ENCODE peak calls at places on chromosomes 7 and 10, in eight cellular contexts. One of them, this sample, is unnamed.

GRCh38 chr7:105584165-105584564 is 2.9 kb upstream of the EFCAB10 start:
- DNase-seq in body of pancreas: no peak
- DNase-seq in prostate gland: no peak
- DNase-seq in right lobe of liver: no peak
- DNase-seq in IMR-90: no peak
- DNase-seq in sigmoid colon: no peak
- DNase-seq in stomach: no peak
- DNase-seq in spleen: no peak
- DNase-seq in this sample: no peak

GRCh38 chr10:116274141-116274861 is 1.3 kb upstream of the GFRA1 start:
- DNase-seq in right lobe of liver: peak
- DNase-seq in prostate gland: no peak
- DNase-seq in IMR-90: no peak
- DNase-seq in body of pancreas: no peak
- DNase-seq in sigmoid colon: no peak
- DNase-seq in spleen: no peak
- DNase-seq in stomach: no peak
- DNase-seq in this sample: no peak

GRCh38 chr10:133405844-133406527 is 12.0 kb downstream of the MTG1 start:
- DNase-seq in spleen: no peak
- DNase-seq in body of pancreas: no peak
- DNase-seq in stomach: peak
- DNase-seq in IMR-90: peak
- DNase-seq in sigmoid colon: no peak
- DNase-seq in right lobe of liver: no peak
- DNase-seq in prostate gland: no peak
- DNase-seq in this sample: no peak

GRCh38 chr10:34908472-34908871 is 93.4 kb upstream of the PARD3 start:
- DNase-seq in sigmoid colon: peak
- DNase-seq in body of pancreas: no peak
- DNase-seq in stomach: no peak
- DNase-seq in prostate gland: no peak
- DNase-seq in IMR-90: peak
- DNase-seq in spleen: no peak
- DNase-seq in right lobe of liver: no peak
- DNase-seq in this sample: no peak

GRCh38 chr7:91864070-91864469 is 16.4 kb downstream of the MTERF1 start:
- DNase-seq in stomach: no peak
- DNase-seq in right lobe of liver: no peak
- DNase-seq in prostate gland: no peak
- DNase-seq in IMR-90: no peak
- DNase-seq in body of pancreas: no peak
- DNase-seq in spleen: no peak
- DNase-seq in sigmoid colon: no peak
- DNase-seq in this sample: no peak

GRCh38 chr10:61882621-61883375 is 18.7 kb upstream of the ARID5B start:
- DNase-seq in sigmoid colon: no peak
- DNase-seq in IMR-90: peak
- DNase-seq in body of pancreas: no peak
- DNase-seq in prostate gland: no peak
- DNase-seq in right lobe of liver: no peak
- DNase-seq in stomach: no peak
- DNase-seq in spleen: no peak
- DNase-seq in this sample: peak

GRCh38 chr10:86699125-86699524 is 30.8 kb downstream of the LDB3 start:
- DNase-seq in right lobe of liver: no peak
- DNase-seq in body of pancreas: no peak
- DNase-seq in IMR-90: no peak
- DNase-seq in spleen: no peak
- DNase-seq in stomach: no peak
- DNase-seq in sigmoid colon: no peak
- DNase-seq in prostate gland: no peak
- DNase-seq in this sample: no peak

GRCh38 chr7:102823715-102824114 is 74.9 kb downstream of the FAM185A start:
- DNase-seq in spleen: no peak
- DNase-seq in body of pancreas: no peak
- DNase-seq in IMR-90: no peak
- DNase-seq in prostate gland: no peak
- DNase-seq in right lobe of liver: no peak
- DNase-seq in sigmoid colon: no peak
- DNase-seq in stomach: no peak
- DNase-seq in this sample: no peak

GRCh38 chr10:55747244-55747643 is 613.8 kb downstream of the ZWINT start:
- DNase-seq in spleen: no peak
- DNase-seq in stomach: no peak
- DNase-seq in body of pancreas: no peak
- DNase-seq in IMR-90: no peak
- DNase-seq in prostate gland: no peak
- DNase-seq in sigmoid colon: no peak
- DNase-seq in right lobe of liver: no peak
- DNase-seq in this sample: no peak

GRCh38 chr7:87100326-87100725 is 40.9 kb upstream of the ELAPOR2 start:
- DNase-seq in stomach: no peak
- DNase-seq in spleen: no peak
- DNase-seq in right lobe of liver: no peak
- DNase-seq in prostate gland: no peak
- DNase-seq in body of pancreas: no peak
- DNase-seq in sigmoid colon: no peak
- DNase-seq in IMR-90: no peak
- DNase-seq in this sample: no peak

GRCh38 chr10:5014936-5015335 is 11.3 kb upstream of the AKR1C2 start:
- DNase-seq in stomach: no peak
- DNase-seq in body of pancreas: peak
- DNase-seq in IMR-90: no peak
- DNase-seq in prostate gland: no peak
- DNase-seq in sigmoid colon: no peak
- DNase-seq in spleen: no peak
- DNase-seq in right lobe of liver: no peak
- DNase-seq in this sample: peak

GRCh38 chr7:117424090-117424829 is 3.0 kb downstream of the ASZ1 start:
- DNase-seq in stomach: no peak
- DNase-seq in body of pancreas: no peak
- DNase-seq in sigmoid colon: no peak
- DNase-seq in prostate gland: no peak
- DNase-seq in right lobe of liver: no peak
- DNase-seq in IMR-90: no peak
- DNase-seq in spleen: no peak
- DNase-seq in this sample: no peak

GRCh38 chr7:39240864-39241263 is 263.2 kb downstream of the POU6F2 start:
- DNase-seq in spleen: no peak
- DNase-seq in prostate gland: no peak
- DNase-seq in right lobe of liver: no peak
- DNase-seq in body of pancreas: no peak
- DNase-seq in IMR-90: no peak
- DNase-seq in stomach: no peak
- DNase-seq in sigmoid colon: no peak
- DNase-seq in this sample: no peak

GRCh38 chr7:41047789-41048191 is 655.1 kb downstream of the INHBA start:
- DNase-seq in body of pancreas: peak
- DNase-seq in stomach: no peak
- DNase-seq in spleen: no peak
- DNase-seq in sigmoid colon: no peak
- DNase-seq in right lobe of liver: no peak
- DNase-seq in prostate gland: no peak
- DNase-seq in IMR-90: peak
- DNase-seq in this sample: no peak

GRCh38 chr10:17235136-17235535 is 7.1 kb downstream of the VIM start:
- DNase-seq in sigmoid colon: no peak
- DNase-seq in body of pancreas: no peak
- DNase-seq in stomach: no peak
- DNase-seq in prostate gland: no peak
- DNase-seq in spleen: no peak
- DNase-seq in right lobe of liver: no peak
- DNase-seq in IMR-90: no peak
- DNase-seq in this sample: no peak

GRCh38 chr7:28955723-28956607 is 2.2 kb downstream of the TRIL start:
- DNase-seq in spleen: peak
- DNase-seq in right lobe of liver: peak
- DNase-seq in IMR-90: peak
- DNase-seq in sigmoid colon: peak
- DNase-seq in body of pancreas: peak
- DNase-seq in prostate gland: peak
- DNase-seq in stomach: peak
- DNase-seq in this sample: peak

GRCh38 chr7:116165717-116166116 is 44.6 kb upstream of the TES start:
- DNase-seq in body of pancreas: peak
- DNase-seq in IMR-90: no peak
- DNase-seq in prostate gland: no peak
- DNase-seq in spleen: no peak
- DNase-seq in stomach: no peak
- DNase-seq in sigmoid colon: no peak
- DNase-seq in right lobe of liver: no peak
- DNase-seq in this sample: no peak

GRCh38 chr10:110989016-110989415 is 69.6 kb downstream of the SHOC2 start:
- DNase-seq in sigmoid colon: no peak
- DNase-seq in right lobe of liver: no peak
- DNase-seq in prostate gland: no peak
- DNase-seq in stomach: no peak
- DNase-seq in IMR-90: peak
- DNase-seq in spleen: no peak
- DNase-seq in body of pancreas: no peak
- DNase-seq in this sample: no peak

GRCh38 chr7:3158501-3158900 is 114.8 kb upstream of the CARD11 start:
- DNase-seq in spleen: no peak
- DNase-seq in prostate gland: no peak
- DNase-seq in stomach: no peak
- DNase-seq in sigmoid colon: no peak
- DNase-seq in right lobe of liver: no peak
- DNase-seq in body of pancreas: no peak
- DNase-seq in IMR-90: no peak
- DNase-seq in this sample: no peak

GRCh38 chr10:70901276-70901878 is 13.0 kb upstream of the PCBD1 start:
- DNase-seq in sigmoid colon: peak
- DNase-seq in prostate gland: no peak
- DNase-seq in body of pancreas: no peak
- DNase-seq in IMR-90: no peak
- DNase-seq in spleen: no peak
- DNase-seq in stomach: no peak
- DNase-seq in right lobe of liver: no peak
- DNase-seq in this sample: no peak

GRCh38 chr7:137840183-137840779 is 6.5 kb downstream of the DGKI start:
- DNase-seq in prostate gland: no peak
- DNase-seq in right lobe of liver: peak
- DNase-seq in IMR-90: no peak
- DNase-seq in stomach: no peak
- DNase-seq in sigmoid colon: no peak
- DNase-seq in spleen: no peak
- DNase-seq in body of pancreas: no peak
- DNase-seq in this sample: no peak

GRCh38 chr10:3452683-3453388 is 280.3 kb upstream of the PITRM1 start:
- DNase-seq in body of pancreas: no peak
- DNase-seq in stomach: no peak
- DNase-seq in right lobe of liver: no peak
- DNase-seq in prostate gland: no peak
- DNase-seq in sigmoid colon: no peak
- DNase-seq in IMR-90: peak
- DNase-seq in spleen: no peak
- DNase-seq in this sample: no peak

GRCh38 chr7:52764502-52765169 is 270.8 kb upstream of the POM121L12 start:
- DNase-seq in stomach: no peak
- DNase-seq in right lobe of liver: no peak
- DNase-seq in prostate gland: no peak
- DNase-seq in body of pancreas: no peak
- DNase-seq in sigmoid colon: no peak
- DNase-seq in spleen: no peak
- DNase-seq in IMR-90: no peak
- DNase-seq in this sample: no peak

GRCh38 chr7:155558351-155558750 is 12.0 kb upstream of the CNPY1 start:
- DNase-seq in body of pancreas: no peak
- DNase-seq in sigmoid colon: no peak
- DNase-seq in stomach: no peak
- DNase-seq in IMR-90: no peak
- DNase-seq in prostate gland: no peak
- DNase-seq in right lobe of liver: no peak
- DNase-seq in spleen: peak
- DNase-seq in this sample: no peak

GRCh38 chr7:90579181-90579688 is 16.9 kb upstream of the CDK14 start:
- DNase-seq in body of pancreas: no peak
- DNase-seq in IMR-90: peak
- DNase-seq in stomach: no peak
- DNase-seq in spleen: no peak
- DNase-seq in right lobe of liver: no peak
- DNase-seq in prostate gland: peak
- DNase-seq in sigmoid colon: no peak
- DNase-seq in this sample: peak

GRCh38 chr10:26448706-26449435 is 10.7 kb downstream of the APBB1IP start:
- DNase-seq in body of pancreas: peak
- DNase-seq in sigmoid colon: no peak
- DNase-seq in IMR-90: no peak
- DNase-seq in right lobe of liver: no peak
- DNase-seq in stomach: no peak
- DNase-seq in spleen: no peak
- DNase-seq in prostate gland: no peak
- DNase-seq in this sample: no peak
- TF ChIP-seq POLR2A in body of pancreas: no peak
- TF ChIP-seq POLR2A in sigmoid colon: no peak
- TF ChIP-seq POLR2A in IMR-90: no peak
- TF ChIP-seq POLR2A in right lobe of liver: no peak
- TF ChIP-seq POLR2A in stomach: no peak
- TF ChIP-seq POLR2A in spleen: no peak
- TF ChIP-seq POLR2A in prostate gland: no peak
- TF ChIP-seq POLR2A in this sample: no peak

GRCh38 chr10:131973160-131973951 is 8.4 kb downstream of the BNIP3 start:
- DNase-seq in right lobe of liver: no peak
- DNase-seq in stomach: no peak
- DNase-seq in IMR-90: no peak
- DNase-seq in spleen: peak
- DNase-seq in sigmoid colon: peak
- DNase-seq in body of pancreas: no peak
- DNase-seq in prostate gland: no peak
- DNase-seq in this sample: no peak
- TF ChIP-seq POLR2A in right lobe of liver: no peak
- TF ChIP-seq POLR2A in stomach: no peak
- TF ChIP-seq POLR2A in IMR-90: no peak
- TF ChIP-seq POLR2A in spleen: no peak
- TF ChIP-seq POLR2A in sigmoid colon: no peak
- TF ChIP-seq POLR2A in body of pancreas: no peak
- TF ChIP-seq POLR2A in prostate gland: no peak
- TF ChIP-seq POLR2A in this sample: no peak

GRCh38 chr7:537911-538634 is 18.4 kb upstream of the PDGFA start:
- DNase-seq in right lobe of liver: no peak
- DNase-seq in prostate gland: no peak
- DNase-seq in body of pancreas: peak
- DNase-seq in sigmoid colon: no peak
- DNase-seq in stomach: peak
- DNase-seq in IMR-90: peak
- DNase-seq in spleen: peak
- DNase-seq in this sample: no peak
- TF ChIP-seq POLR2A in right lobe of liver: no peak
- TF ChIP-seq POLR2A in prostate gland: no peak
- TF ChIP-seq POLR2A in body of pancreas: no peak
- TF ChIP-seq POLR2A in sigmoid colon: no peak
- TF ChIP-seq POLR2A in stomach: no peak
- TF ChIP-seq POLR2A in IMR-90: no peak
- TF ChIP-seq POLR2A in spleen: no peak
- TF ChIP-seq POLR2A in this sample: no peak

DNA sequence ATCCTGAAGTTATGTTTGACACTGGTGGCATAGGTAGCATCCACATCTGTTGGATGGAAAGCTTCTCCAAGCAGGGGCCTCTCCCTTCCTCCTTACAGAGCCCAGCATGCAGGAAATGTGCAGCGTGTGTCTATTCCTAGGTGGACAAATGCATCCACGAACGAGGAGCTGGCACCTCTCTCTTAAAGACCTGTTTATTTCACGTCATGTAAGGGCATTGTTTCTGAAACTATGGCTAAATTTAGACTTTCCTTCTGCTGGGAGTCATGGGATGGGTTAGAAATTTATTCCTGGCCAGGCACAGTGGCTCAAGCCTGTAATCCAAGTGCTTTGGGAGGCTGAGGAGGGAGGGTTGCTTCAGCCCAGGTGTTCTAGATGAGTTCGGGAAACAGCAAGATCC is 208.4 kb upstream of the SVIL start:
- DNase-seq in spleen: no peak
- DNase-seq in prostate gland: no peak
- DNase-seq in body of pancreas: no peak
- DNase-seq in stomach: no peak
- DNase-seq in IMR-90: no peak
- DNase-seq in sigmoid colon: peak
- DNase-seq in right lobe of liver: no peak
- DNase-seq in this sample: no peak
- TF ChIP-seq POLR2A in spleen: no peak
- TF ChIP-seq POLR2A in prostate gland: no peak
- TF ChIP-seq POLR2A in body of pancreas: no peak
- TF ChIP-seq POLR2A in stomach: no peak
- TF ChIP-seq POLR2A in IMR-90: no peak
- TF ChIP-seq POLR2A in sigmoid colon: peak
- TF ChIP-seq POLR2A in right lobe of liver: no peak
- TF ChIP-seq POLR2A in this sample: no peak